ENCODE peak calls at places on chromosomes 1 and 21, in four cellular contexts. X is A549, O is HepG2, G is K562. B is an unnamed sample.

GRCh38 chr1:231918239-231919015 is 291.8 kb downstream of the DISC1 start:
- DNase-seq in X (no peak), O (no peak), G (no peak), B (no peak)

GRCh38 chr1:209355415-209355814 is 228.1 kb upstream of the CAMK1G start:
- DNase-seq in X (no peak), O (no peak), G (no peak), B (no peak)

GRCh38 chr1:94866178-94866822 is 46.1 kb downstream of the SLC44A3 start:
- DNase-seq in X (no peak), O (no peak), G (no peak), B (no peak)

GRCh38 chr1:101163406-101163770 is 73.4 kb upstream of the S1PR1 start:
- DNase-seq in X (no peak), O (no peak), G (no peak), B (no peak)

GRCh38 chr1:160911441-160911840 is 26.5 kb upstream of the ITLN1 start:
- DNase-seq in X (no peak), O (no peak), G (no peak), B (no peak)

GRCh38 chr21:33901421-33902288 is 13.9 kb downstream of the ATP5PO start:
- DNase-seq in X (no peak), O (peak; percentile 20), G (peak; percentile 44), B (peak; percentile 66)

GRCh38 chr21:45618846-45619485 is 24.6 kb upstream of the PCBP3 start:
- DNase-seq in X (no peak), O (no peak), G (no peak), B (peak; percentile 4)

GRCh38 chr1:25780318-25781129 is 19.5 kb upstream of the SELENON start:
- DNase-seq in X (no peak), O (peak; percentile 34), G (peak; percentile 53), B (peak; percentile 50)

GRCh38 chr1:23100074-23100748 is 68.4 kb downstream of the LUZP1 start:
- DNase-seq in X (peak; percentile 32), O (peak; percentile 44), G (no peak), B (no peak)

GRCh38 chr1:14738235-14738634 is 139.8 kb downstream of the KAZN start:
- DNase-seq in X (no peak), O (no peak), G (no peak), B (no peak)

GRCh38 chr1:32273389-32274208 is 18.3 kb upstream of the HDAC1 start:
- DNase-seq in X (no peak), O (peak; percentile 63), G (no peak), B (peak; percentile 79)

GRCh38 chr1:7560128-7560527 is 211.0 kb upstream of the VAMP3 start:
- DNase-seq in X (no peak), O (no peak), G (no peak), B (no peak)

GRCh38 chr1:225848044-225848955 is 33.9 kb downstream of the TMEM63A start:
- DNase-seq in X (no peak), O (no peak), G (no peak), B (no peak)

GRCh38 chr1:116322752-116323405 is 50.2 kb upstream of the ATP1A1 start:
- DNase-seq in X (no peak), O (no peak), G (no peak), B (no peak)

GRCh38 chr1:209850342-209850979 is 22.7 kb downstream of the UTP25 start:
- DNase-seq in X (peak; percentile 44), O (peak; percentile 21), G (peak; percentile 68), B (peak; percentile 81)

GRCh38 chr1:48236716-48237470 is 14.4 kb downstream of the SLC5A9 start:
- DNase-seq in X (peak; percentile 40), O (peak; percentile 28), G (peak; percentile 53), B (no peak)

GRCh38 chr1:30304080-30304479 is 419.3 kb downstream of the MATN1 start:
- DNase-seq in X (no peak), O (no peak), G (no peak), B (no peak)

GRCh38 chr1:46770541-46770940 is 28.3 kb upstream of the CYP4B1 start:
- DNase-seq in X (no peak), O (no peak), G (no peak), B (no peak)
- TF ChIP-seq NR3C1 in X (no peak), O (no peak), G (no peak), B (no peak)

GRCh38 chr1:230430499-230430898 is 4.4 kb upstream of the PGBD5 start:
- DNase-seq in X (no peak), O (no peak), G (no peak), B (no peak)
- TF ChIP-seq NR3C1 in X (no peak), O (no peak), G (no peak), B (no peak)

DNA sequence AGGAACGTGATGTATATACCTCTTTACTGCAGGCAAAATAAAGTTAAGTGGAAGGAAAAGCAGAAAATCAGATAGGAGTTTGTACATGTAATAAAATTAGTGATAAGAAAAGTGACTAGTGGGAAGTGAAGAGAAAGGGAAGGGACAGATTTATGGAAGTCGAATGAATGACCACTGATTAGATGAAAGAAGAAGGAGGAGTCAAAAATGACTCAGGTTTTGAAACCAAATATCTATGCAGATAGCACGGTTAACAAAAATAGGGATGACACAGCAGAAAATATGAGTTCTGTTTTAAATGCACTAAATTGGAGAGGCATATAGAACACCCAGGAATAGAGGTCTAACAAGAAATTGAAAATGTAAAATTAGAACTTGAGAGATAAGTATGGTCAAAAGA is 128.0 kb downstream of the HMCN1 start:
- DNase-seq in X (no peak), O (no peak), G (peak; percentile 24), B (no peak)
- TF ChIP-seq NR3C1 in X (no peak), O (no peak), G (no peak), B (no peak)

GRCh38 chr1:28926629-28927441 is 12.5 kb downstream of the EPB41 start:
- DNase-seq in X (no peak), O (peak; percentile 80), G (peak; percentile 80), B (no peak)
- TF ChIP-seq NR3C1 in X (no peak), O (no peak), G (no peak), B (no peak)

DNA sequence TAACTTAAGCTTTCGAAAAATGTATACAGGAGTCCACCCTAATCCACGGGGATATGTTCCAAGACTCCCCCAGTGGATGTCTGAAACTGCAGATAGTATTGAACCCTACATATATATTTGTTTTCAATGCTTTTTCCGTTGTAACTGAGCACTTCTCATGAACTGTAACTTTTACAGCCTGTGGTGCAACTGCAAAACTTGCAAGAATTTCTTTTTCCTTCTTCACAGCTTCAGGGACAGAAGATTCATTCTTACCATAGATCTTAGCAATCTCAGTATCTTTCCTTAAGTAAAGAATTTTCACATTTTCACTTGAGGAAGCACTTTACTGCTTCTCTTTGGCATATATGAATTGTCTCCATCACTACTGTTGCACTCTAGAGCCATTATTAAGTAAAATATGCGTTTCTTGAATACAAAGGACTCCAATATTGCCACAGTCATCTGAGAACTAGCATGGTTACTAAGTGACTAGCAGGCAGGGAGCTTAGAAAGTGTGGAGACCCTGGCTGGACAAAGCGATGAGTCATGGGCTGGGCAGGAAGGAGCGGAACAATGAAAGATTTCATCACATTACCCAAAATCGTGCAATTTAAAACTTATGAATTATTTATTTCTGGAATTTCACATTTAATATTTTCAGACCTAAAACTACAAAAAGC is 14.1 kb downstream of the DPYD start:
- DNase-seq in X (peak; percentile 5), O (peak; percentile 13), G (no peak), B (no peak)
- TF ChIP-seq NR3C1 in X (no peak), O (no peak), G (no peak), B (no peak)

DNA sequence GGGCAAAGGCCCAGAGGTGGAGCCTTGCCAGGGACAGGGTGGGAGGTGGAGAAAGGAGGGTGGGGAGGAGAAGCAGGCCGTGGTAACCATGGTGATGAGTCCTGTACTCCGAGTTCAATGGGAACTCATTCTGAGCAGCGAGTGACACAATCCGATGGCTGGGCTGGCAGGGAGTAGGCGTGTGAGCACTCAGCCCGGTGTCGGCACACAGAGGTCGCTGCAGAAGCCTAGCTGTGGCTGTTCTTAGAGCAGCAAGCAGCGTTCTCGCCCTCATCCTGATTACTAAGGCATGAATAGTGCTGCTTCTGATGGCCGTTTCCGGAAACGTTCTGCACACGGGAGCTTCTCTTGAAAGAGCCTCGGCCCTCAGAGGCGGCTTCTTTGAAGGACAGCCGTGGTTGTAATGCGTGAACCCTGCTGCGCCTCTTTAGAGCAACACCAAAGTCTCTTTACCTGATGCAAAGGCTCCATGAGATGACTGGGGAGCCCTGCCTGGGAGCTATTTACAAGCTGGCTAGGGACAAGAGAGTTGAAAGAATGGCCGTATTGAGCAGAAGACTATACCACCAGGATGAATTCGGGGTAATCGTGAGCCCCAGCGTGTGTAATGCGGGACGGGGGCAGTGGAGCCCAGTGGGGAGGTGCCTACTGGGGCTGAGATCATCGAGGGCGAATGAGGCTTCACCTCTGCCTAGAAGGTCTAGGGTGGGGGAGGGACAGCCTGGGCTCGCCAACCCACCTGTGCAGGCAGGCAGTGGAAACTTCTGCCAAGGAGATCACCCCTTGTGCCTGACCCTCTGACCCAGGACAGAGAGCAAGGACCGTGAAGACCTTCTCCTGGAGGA is 72.8 kb upstream of the PAX7 start:
- DNase-seq in X (peak; percentile 7), O (peak; percentile 21), G (no peak), B (peak; percentile 67)
- TF ChIP-seq NR3C1 in X (no peak), O (no peak), G (no peak), B (no peak)

B was measured in WTC11.